ENCODE peak calls at places on chromosomes 7 and 10, in four cellular contexts. F, E, Y and G are unnamed samples.

GRCh38 chr7:30513762-30514161 is 9.1 kb upstream of the GGCT start:
- DNase-seq in F (no peak), E (no peak), Y (no peak), G (no peak)

GRCh38 chr10:63929826-63930467 is 408.7 kb downstream of the REEP3 start:
- DNase-seq in F (peak), E (no peak), Y (no peak), G (peak)

GRCh38 chr7:116429986-116430619 is 69.4 kb upstream of the CAV2 start:
- DNase-seq in F (no peak), E (no peak), Y (no peak), G (no peak)

GRCh38 chr7:155001756-155002410 is 1.0 kb downstream of the PAXIP1 start:
- DNase-seq in F (no peak), E (no peak), Y (no peak), G (peak)

GRCh38 chr7:34747842-34748241 is 89.8 kb downstream of the NPSR1 start:
- DNase-seq in F (peak), E (peak), Y (no peak), G (peak)

GRCh38 chr10:129521161-129522025 is 54.4 kb downstream of the MGMT start:
- DNase-seq in F (no peak), E (no peak), Y (no peak), G (no peak)

GRCh38 chr10:127833804-127834203 is 58.9 kb downstream of the CLRN3 start:
- DNase-seq in F (no peak), E (no peak), Y (no peak), G (no peak)

GRCh38 chr10:16195178-16195769 is 241.5 kb upstream of the PTER start:
- DNase-seq in F (no peak), E (no peak), Y (no peak), G (no peak)

GRCh38 chr7:2086229-2086628 is 146.5 kb downstream of the MAD1L1 start:
- DNase-seq in F (no peak), E (no peak), Y (no peak), G (no peak)

GRCh38 chr7:16644987-16645592 is 464 bp downstream of the ANKMY2 start:
- DNase-seq in F (no peak), E (no peak), Y (peak), G (peak)